ENCODE peak calls at places on chromosomes 6 and 20, in six cellular contexts. U is tibial artery; O is effector memory CD4-positive, alpha-beta T cell; F is body of pancreas; B is aorta; D is CD8-positive, alpha-beta T cell. Y is an unnamed sample.

GRCh38 chr6:15752820-15753219 is 90.0 kb upstream of the DTNBP1 start:
- DNase-seq in U (no peak), D (no peak), O (no peak), F (no peak), B (no peak), Y (no peak)

GRCh38 chr6:47573109-47573508 is 95.5 kb downstream of the CD2AP start:
- DNase-seq in D (no peak), O (no peak), F (no peak), U (no peak), B (no peak), Y (no peak)

GRCh38 chr20:50523552-50524167 is 13.5 kb downstream of the PTPN1 start:
- DNase-seq in F (no peak), O (no peak), D (no peak), B (no peak), U (no peak), Y (no peak)

GRCh38 chr20:14732996-14733395 is 395.6 kb upstream of the FLRT3 start:
- DNase-seq in U (no peak), O (no peak), B (no peak), F (no peak), D (no peak), Y (no peak)

GRCh38 chr20:57999465-58000111 is 228.9 kb downstream of the ANKRD60 start:
- DNase-seq in U (peak; percentile 40), D (no peak), B (peak; percentile 76), O (no peak), F (peak; percentile 24), Y (peak; percentile 82)

GRCh38 chr6:30820196-30820595 is 64.1 kb upstream of the DDR1 start:
- DNase-seq in U (peak; percentile 75), F (no peak), D (no peak), B (peak; percentile 81), O (no peak), Y (no peak)

GRCh38 chr6:102223942-102224341 is 830.4 kb downstream of the GRIK2 start:
- DNase-seq in F (no peak), U (no peak), O (no peak), D (no peak), B (no peak), Y (no peak)

GRCh38 chr6:56613247-56613851 is 29.3 kb downstream of the DST start:
- DNase-seq in D (no peak), U (no peak), F (no peak), O (no peak), B (no peak), Y (no peak)

GRCh38 chr6:149419696-149420404 is 19.8 kb downstream of the SUMO4 start:
- DNase-seq in U (no peak), O (no peak), B (no peak), D (no peak), F (no peak), Y (no peak)

GRCh38 chr6:33344771-33345697 is 27.5 kb upstream of the ZBTB22 start:
- DNase-seq in F (peak; percentile 69), D (peak; percentile 69), U (peak; percentile 46), B (peak; percentile 81), O (peak; percentile 61), Y (peak; percentile 95)

GRCh38 chr6:157075549-157076426 is 247.5 kb downstream of the TMEM242 start:
- DNase-seq in O (no peak), D (no peak), U (no peak), F (no peak), B (no peak), Y (no peak)

GRCh38 chr20:47389867-47390347 is 33.4 kb upstream of the ZMYND8 start:
- DNase-seq in U (no peak), F (no peak), D (no peak), B (no peak), O (no peak), Y (no peak)

GRCh38 chr20:52937701-52938100 is 34.5 kb upstream of the TSHZ2 start:
- DNase-seq in B (no peak), F (no peak), U (no peak), O (no peak), D (no peak), Y (peak; percentile 3)

GRCh38 chr6:146041282-146041681 is 12.4 kb downstream of the GRM1 start:
- DNase-seq in U (no peak), B (no peak), D (no peak), O (no peak), F (no peak), Y (peak; percentile 7)

GRCh38 chr6:6725120-6725833 is 136.8 kb downstream of the LY86 start:
- DNase-seq in U (no peak), F (no peak), B (no peak), O (no peak), D (no peak), Y (no peak)

GRCh38 chr6:128914051-128914450 is 31.1 kb downstream of the LAMA2 start:
- DNase-seq in B (no peak), O (no peak), D (no peak), U (no peak), F (no peak), Y (no peak)

GRCh38 chr6:164247106-164247505 is 832.6 kb downstream of the QKI start:
- DNase-seq in B (no peak), F (no peak), D (no peak), O (no peak), U (no peak), Y (no peak)

GRCh38 chr6:33112148-33112547 is 36.4 kb downstream of the HLA-DPB1 start:
- DNase-seq in B (no peak), D (no peak), O (no peak), F (no peak), U (no peak), Y (peak; percentile 49)

GRCh38 chr20:2753456-2754040 is 46.9 kb downstream of the CPXM1 start:
- DNase-seq in F (no peak), D (no peak), O (no peak), U (no peak), B (no peak), Y (no peak)

DNA sequence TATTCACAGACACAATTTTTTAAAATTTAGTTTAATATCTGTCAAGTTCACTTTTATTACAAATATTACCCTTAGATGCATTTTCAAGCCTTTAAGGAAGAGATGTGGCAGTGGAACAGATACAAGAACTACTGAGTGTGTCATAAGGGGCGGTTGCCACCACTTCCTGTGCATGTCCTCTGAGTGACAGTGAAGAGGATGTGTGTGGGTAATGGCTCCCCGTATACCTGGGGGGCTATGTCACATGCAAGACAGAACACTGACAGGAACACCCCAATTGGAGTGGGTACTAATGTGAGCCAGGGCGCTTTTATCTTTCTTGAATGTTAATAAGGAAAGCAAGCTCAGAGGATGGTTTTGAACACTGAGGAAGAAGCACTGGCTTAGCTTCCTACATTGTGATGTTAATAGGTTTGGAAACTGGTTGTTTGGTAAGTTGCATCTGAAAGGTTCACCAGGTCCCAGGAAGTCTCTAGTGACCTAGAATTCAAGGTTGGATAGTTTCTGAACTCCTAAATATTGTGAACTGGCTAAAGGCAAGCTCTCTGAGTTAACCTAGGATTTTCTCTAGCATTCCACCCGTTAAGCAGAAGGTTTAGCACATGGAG is 83.4 kb upstream of the ASF1A start:
- DNase-seq in D (peak; percentile 74), F (peak; percentile 17), U (no peak), B (no peak), O (peak; percentile 57), Y (peak; percentile 92)
- H3K4me3 ChIP-seq in D (no peak overlapping the region), F (no peak overlapping the region), U (no peak overlapping the region), B (no peak overlapping the region), O (peak overlapping the region; percentile 22), Y (no peak overlapping the region)

GRCh38 chr6:5723905-5724691 is 282.6 kb downstream of the NRN1 start:
- DNase-seq in U (peak; percentile 30), B (no peak), D (no peak), O (no peak), F (no peak), Y (no peak)
- H3K4me3 ChIP-seq in U (no peak overlapping the region), B (no peak overlapping the region), D (no peak overlapping the region), O (no peak overlapping the region), F (no peak overlapping the region), Y (no peak overlapping the region)

GRCh38 chr20:32907886-32908285 is 49.2 kb downstream of the EFCAB8 start:
- DNase-seq in O (no peak), D (no peak), F (no peak), B (no peak), U (no peak), Y (no peak)

GRCh38 chr20:32903666-32904175 is 45.0 kb downstream of the EFCAB8 start:
- DNase-seq in D (no peak), F (no peak), B (no peak), U (no peak), O (no peak), Y (no peak)

GRCh38 chr20:32906871-32907495 is 48.3 kb downstream of the EFCAB8 start:
- DNase-seq in U (no peak), F (no peak), B (no peak), O (no peak), D (no peak), Y (no peak)

GRCh38 chr20:32908334-32909292 is 49.9 kb downstream of the EFCAB8 start:
- DNase-seq in U (no peak), D (no peak), O (no peak), F (no peak), B (peak; percentile 51), Y (no peak)

GRCh38 chr20:32906200-32906599 is 47.5 kb downstream of the EFCAB8 start:
- DNase-seq in F (no peak), O (no peak), B (no peak), D (no peak), U (no peak), Y (peak; percentile 14)
- H3K4me3 ChIP-seq in F (no peak overlapping the region), O (no peak overlapping the region), B (no peak overlapping the region), D (no peak overlapping the region), U (no peak overlapping the region), Y (no peak overlapping the region)

DNA sequence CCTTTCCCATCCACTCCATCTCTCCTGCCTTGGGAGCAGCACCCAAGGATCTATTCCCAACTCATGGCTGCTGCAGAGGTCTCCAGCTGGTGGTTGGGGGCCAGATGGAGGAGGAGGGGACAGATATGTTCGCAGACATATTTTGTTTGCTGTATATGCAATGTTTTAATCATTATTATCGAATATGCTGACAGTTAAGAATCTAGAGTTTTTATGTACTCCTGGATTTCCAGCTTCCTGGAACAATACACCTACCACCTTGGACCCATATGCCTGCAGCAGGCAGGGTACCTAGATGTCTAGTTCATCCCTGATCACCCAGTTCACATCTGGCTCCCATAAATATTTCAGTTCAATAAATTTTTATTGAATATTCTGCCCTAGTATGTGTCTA is 9.0 kb downstream of the FAM110A start:
- DNase-seq in F (no peak), U (no peak), D (no peak), B (no peak), O (no peak), Y (no peak)
- H3K4me3 ChIP-seq in F (no peak overlapping the region), U (no peak overlapping the region), D (no peak overlapping the region), B (no peak overlapping the region), O (no peak overlapping the region), Y (no peak overlapping the region)

GRCh38 chr6:133837801-133838349 is 51.0 kb upstream of the TCF21 start:
- DNase-seq in U (peak; percentile 29), D (peak; percentile 46), F (peak; percentile 82), O (no peak), B (peak; percentile 81), Y (peak; percentile 39)
- H3K4me3 ChIP-seq in U (peak overlapping the region; percentile 50), D (peak overlapping the region; percentile 41), F (peak overlapping the region; percentile 27), O (peak overlapping the region; percentile 44), B (peak overlapping the region; percentile 22), Y (peak overlapping the region; percentile 49)

DNA sequence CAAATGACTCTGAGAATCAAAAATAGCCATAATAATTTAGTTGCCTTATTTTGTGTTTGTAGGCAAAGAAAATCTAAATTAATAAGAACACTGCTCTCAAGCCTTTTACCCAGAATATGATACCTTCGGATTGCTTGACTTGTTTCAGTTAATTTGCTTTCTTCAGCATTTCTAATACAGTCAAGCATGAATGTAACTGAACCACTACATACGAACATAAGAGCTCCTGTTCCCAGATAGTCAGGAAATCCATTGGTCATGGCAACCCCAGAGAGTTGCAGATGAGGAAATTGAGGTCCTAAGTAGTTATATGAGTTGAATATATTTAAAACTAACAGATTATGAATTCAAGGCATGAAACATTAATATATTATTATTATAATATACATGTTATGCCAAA is 2.9 kb downstream of the FRK start:
- DNase-seq in O (no peak), B (no peak), D (no peak), U (no peak), F (no peak), Y (no peak)
- H3K4me3 ChIP-seq in O (no peak overlapping the region), B (peak overlapping the region; percentile 92), D (no peak overlapping the region), U (peak overlapping the region; percentile 64), F (no peak overlapping the region), Y (no peak overlapping the region)